ENCODE peak calls at places on chromosomes 6 and 20, in five cellular contexts. B, X, W, E and D are unnamed samples.
A peak's percentile ranks its signal among the peaks of the same experiment; 100 is the strongest.

GRCh38 chr6:25026723-25027122 is 91.0 kb upstream of the RIPOR2 start:
- DNase-seq in B (no peak), X (no peak), W (no peak), E (no peak), D (peak; percentile 37)

GRCh38 chr6:40962241-40962640 is 76.8 kb downstream of the UNC5CL start:
- DNase-seq in B (no peak), X (no peak), W (no peak), E (peak; percentile 30), D (peak; percentile 99)

GRCh38 chr6:142871910-142872331 is 73.1 kb downstream of the HIVEP2 start:
- DNase-seq in B (no peak), X (no peak), W (peak; percentile 65), E (no peak), D (peak; percentile 83)

GRCh38 chr6:132812756-132813172 is 1.6 kb upstream of the RPS12 start:
- DNase-seq in B (no peak), X (no peak), W (no peak), E (no peak), D (no peak)

GRCh38 chr6:117483645-117484016 is 1.2 kb downstream of the DCBLD1 start:
- DNase-seq in B (no peak), X (peak; percentile 59), W (peak; percentile 4), E (no peak), D (no peak)

GRCh38 chr6:36204068-36204753 is 7.7 kb downstream of the BRPF3 start:
- DNase-seq in B (no peak), X (no peak), W (peak; percentile 77), E (no peak), D (no peak)

GRCh38 chr6:9025796-9026195 is 590.5 kb upstream of the SLC35B3 start:
- DNase-seq in B (no peak), X (no peak), W (no peak), E (no peak), D (no peak)

GRCh38 chr6:170437719-170438401 is 115.2 kb downstream of the PSMB1 start:
- DNase-seq in B (no peak), X (no peak), W (no peak), E (no peak), D (peak; percentile 26)

GRCh38 chr20:48845000-48845399 is 17.2 kb upstream of the PREX1 start:
- DNase-seq in B (no peak), X (no peak), W (no peak), E (no peak), D (peak; percentile 13)

GRCh38 chr6:4008324-4009047 is 70.5 kb downstream of the FAM217A start:
- DNase-seq in B (no peak), X (peak; percentile 45), W (peak; percentile 31), E (peak; percentile 83), D (peak; percentile 61)

GRCh38 chr6:124622351-124622750 is 339.9 kb upstream of the RNF217 start:
- DNase-seq in B (no peak), X (no peak), W (no peak), E (no peak), D (no peak)

GRCh38 chr20:38034108-38034649 is 633 bp downstream of the RPRD1B start:
- DNase-seq in B (no peak), X (no peak), W (no peak), E (no peak), D (no peak)

GRCh38 chr6:13712485-13712990 is 903 bp upstream of the RANBP9 start:
- DNase-seq in B (no peak), X (no peak), W (no peak), E (no peak), D (no peak)

GRCh38 chr20:34522969-34523871 is 7.0 kb downstream of the DYNLRB1 start:
- DNase-seq in B (peak; percentile 60), X (peak; percentile 68), W (peak; percentile 12), E (peak; percentile 43), D (no peak)

GRCh38 chr20:20367681-20368413 is at the start of gene INSM1:
- DNase-seq in B (no peak), X (peak; percentile 60), W (no peak), E (no peak), D (no peak)

GRCh38 chr6:18978330-18979128 is 591.4 kb downstream of the RNF144B start:
- DNase-seq in B (no peak), X (no peak), W (no peak), E (no peak), D (no peak)

GRCh38 chr6:35496036-35496850 is 636 bp downstream of the TEAD3 start:
- DNase-seq in B (peak; percentile 64), X (peak; percentile 49), W (no peak), E (no peak), D (no peak)

GRCh38 chr6:35213824-35214756 is at the start of gene SCUBE3:
- DNase-seq in B (peak; percentile 27), X (peak; percentile 69), W (no peak), E (no peak), D (peak; percentile 15)

GRCh38 chr6:155077331-155077730 is 82.2 kb downstream of the TIAM2 start:
- DNase-seq in B (no peak), X (no peak), W (no peak), E (no peak), D (no peak)

GRCh38 chr6:122736166-122736565 is 43.4 kb upstream of the FABP7 start:
- DNase-seq in B (no peak), X (peak; percentile 24), W (no peak), E (no peak), D (peak; percentile 74)

GRCh38 chr20:46168438-46168837 is 50.3 kb downstream of the CD40 start:
- DNase-seq in B (no peak), X (no peak), W (no peak), E (no peak), D (no peak)

GRCh38 chr20:49308875-49309274 is 31.0 kb upstream of the ZNFX1 start:
- DNase-seq in B (no peak), X (no peak), W (no peak), E (no peak), D (no peak)

GRCh38 chr6:32177182-32177787 is 920 bp upstream of the RNF5 start:
- DNase-seq in B (no peak), X (no peak), W (no peak), E (peak; percentile 22), D (no peak)

GRCh38 chr6:4655196-4656025 is 120.8 kb upstream of the CDYL start:
- DNase-seq in B (no peak), X (no peak), W (no peak), E (no peak), D (no peak)

GRCh38 chr6:155248021-155249001 is 15.5 kb upstream of the CLDN20 start:
- DNase-seq in B (peak; percentile 23), X (peak; percentile 48), W (no peak), E (peak; percentile 41), D (peak; percentile 74)

GRCh38 chr6:119096683-119097310 is 18.3 kb upstream of the FAM184A start:
- DNase-seq in B (peak; percentile 70), X (no peak), W (no peak), E (no peak), D (peak; percentile 79)

GRCh38 chr6:90677440-90677839 is 90.6 kb upstream of the MAP3K7 start:
- DNase-seq in B (no peak), X (peak; percentile 53), W (no peak), E (no peak), D (peak; percentile 9)

GRCh38 chr6:158789115-158789917 is 29.9 kb downstream of the EZR start:
- DNase-seq in B (no peak), X (no peak), W (peak; percentile 62), E (no peak), D (no peak)

GRCh38 chr20:62898970-62899632 is 27.2 kb downstream of the DIDO1 start:
- DNase-seq in B (no peak), X (no peak), W (no peak), E (no peak), D (no peak)

GRCh38 chr20:45946149-45946970 is 11.9 kb downstream of the PCIF1 start:
- DNase-seq in B (peak; percentile 82), X (no peak), W (peak; percentile 71), E (no peak), D (no peak)

GRCh38 chr6:156931283-156931682 is 154.1 kb downstream of the ARID1B start:
- DNase-seq in B (no peak), X (no peak), W (no peak), E (no peak), D (no peak)

GRCh38 chr6:106488494-106489369 is 128.2 kb downstream of the CRYBG1 start:
- DNase-seq in B (no peak), X (no peak), W (no peak), E (no peak), D (no peak)

GRCh38 chr6:52089758-52090348 is 2.4 kb upstream of the PKHD1 start:
- DNase-seq in B (no peak), X (no peak), W (no peak), E (no peak), D (peak; percentile 61)

GRCh38 chr20:49340161-49340966 is 62.5 kb upstream of the ZNFX1 start:
- DNase-seq in B (peak; percentile 45), X (no peak), W (no peak), E (no peak), D (no peak)

GRCh38 chr6:27591660-27592059 is 118.8 kb upstream of the ZNF184 start:
- DNase-seq in B (no peak), X (no peak), W (no peak), E (peak; percentile 53), D (peak; percentile 73)